ENCODE peak calls at places on chromosomes 6 and 20, in seven cellular contexts. One of them, this sample, is unnamed.

GRCh38 chr6:31202259-31203166 is 32.0 kb upstream of the POU5F1 start:
- DNase-seq in cardiac muscle cell: no peak
- DNase-seq in foreskin fibroblast: no peak
- DNase-seq in GM20000: no peak
- DNase-seq in GM12865: peak
- DNase-seq in left ventricle myocardium inferior: no peak
- DNase-seq in upper lobe of right lung: no peak
- DNase-seq in this sample: no peak

GRCh38 chr6:136334465-136334846 is 44.8 kb upstream of the BCLAF1 start:
- DNase-seq in cardiac muscle cell: no peak
- DNase-seq in foreskin fibroblast: no peak
- DNase-seq in GM20000: no peak
- DNase-seq in GM12865: no peak
- DNase-seq in left ventricle myocardium inferior: peak
- DNase-seq in upper lobe of right lung: no peak
- DNase-seq in this sample: no peak

GRCh38 chr6:34022873-34023255 is 123.0 kb downstream of the GRM4 start:
- DNase-seq in cardiac muscle cell: no peak
- DNase-seq in foreskin fibroblast: no peak
- DNase-seq in GM20000: no peak
- DNase-seq in GM12865: no peak
- DNase-seq in left ventricle myocardium inferior: no peak
- DNase-seq in upper lobe of right lung: no peak
- DNase-seq in this sample: no peak

GRCh38 chr6:135128268-135128914 is 52.7 kb upstream of the MYB start:
- DNase-seq in cardiac muscle cell: no peak
- DNase-seq in foreskin fibroblast: no peak
- DNase-seq in GM20000: peak
- DNase-seq in GM12865: peak
- DNase-seq in left ventricle myocardium inferior: no peak
- DNase-seq in upper lobe of right lung: no peak
- DNase-seq in this sample: no peak

GRCh38 chr6:7461416-7461815 is 71.8 kb downstream of the RIOK1 start:
- DNase-seq in cardiac muscle cell: no peak
- DNase-seq in foreskin fibroblast: no peak
- DNase-seq in GM20000: no peak
- DNase-seq in GM12865: no peak
- DNase-seq in left ventricle myocardium inferior: no peak
- DNase-seq in upper lobe of right lung: no peak
- DNase-seq in this sample: no peak

GRCh38 chr6:153858529-153858928 is 180.5 kb upstream of the OPRM1 start:
- DNase-seq in cardiac muscle cell: no peak
- DNase-seq in foreskin fibroblast: no peak
- DNase-seq in GM20000: no peak
- DNase-seq in GM12865: peak
- DNase-seq in left ventricle myocardium inferior: no peak
- DNase-seq in upper lobe of right lung: no peak
- DNase-seq in this sample: no peak

GRCh38 chr6:155216312-155217028 is 47.3 kb upstream of the CLDN20 start:
- DNase-seq in cardiac muscle cell: no peak
- DNase-seq in foreskin fibroblast: no peak
- DNase-seq in GM20000: no peak
- DNase-seq in GM12865: no peak
- DNase-seq in left ventricle myocardium inferior: no peak
- DNase-seq in upper lobe of right lung: no peak
- DNase-seq in this sample: no peak

GRCh38 chr20:17972121-17972520 is 3.3 kb downstream of the MGME1 start:
- DNase-seq in cardiac muscle cell: no peak
- DNase-seq in foreskin fibroblast: no peak
- DNase-seq in GM20000: no peak
- DNase-seq in GM12865: no peak
- DNase-seq in left ventricle myocardium inferior: no peak
- DNase-seq in upper lobe of right lung: no peak
- DNase-seq in this sample: no peak

GRCh38 chr6:105759015-105759414 is 327.1 kb upstream of the PRDM1 start:
- DNase-seq in cardiac muscle cell: no peak
- DNase-seq in foreskin fibroblast: no peak
- DNase-seq in GM20000: no peak
- DNase-seq in GM12865: no peak
- DNase-seq in left ventricle myocardium inferior: no peak
- DNase-seq in upper lobe of right lung: no peak
- DNase-seq in this sample: no peak

GRCh38 chr6:143058987-143059386 is 1.7 kb upstream of the AIG1 start:
- DNase-seq in cardiac muscle cell: no peak
- DNase-seq in foreskin fibroblast: no peak
- DNase-seq in GM20000: no peak
- DNase-seq in GM12865: no peak
- DNase-seq in left ventricle myocardium inferior: no peak
- DNase-seq in upper lobe of right lung: no peak
- DNase-seq in this sample: peak

GRCh38 chr20:44137210-44137781 is 49.7 kb downstream of the JPH2 start:
- DNase-seq in cardiac muscle cell: peak
- DNase-seq in foreskin fibroblast: no peak
- DNase-seq in GM20000: no peak
- DNase-seq in GM12865: no peak
- DNase-seq in left ventricle myocardium inferior: peak
- DNase-seq in upper lobe of right lung: no peak
- DNase-seq in this sample: no peak

GRCh38 chr6:105501945-105502344 is 99.1 kb upstream of the PREP start:
- DNase-seq in cardiac muscle cell: no peak
- DNase-seq in foreskin fibroblast: no peak
- DNase-seq in GM20000: no peak
- DNase-seq in GM12865: no peak
- DNase-seq in left ventricle myocardium inferior: no peak
- DNase-seq in upper lobe of right lung: no peak
- DNase-seq in this sample: no peak

GRCh38 chr6:104953410-104953953 is 3.4 kb upstream of the LIN28B start:
- DNase-seq in cardiac muscle cell: peak
- DNase-seq in foreskin fibroblast: no peak
- DNase-seq in GM20000: no peak
- DNase-seq in GM12865: no peak
- DNase-seq in left ventricle myocardium inferior: no peak
- DNase-seq in upper lobe of right lung: no peak
- DNase-seq in this sample: no peak

GRCh38 chr6:117344444-117345291 is 79.3 kb downstream of the VGLL2 start:
- DNase-seq in cardiac muscle cell: no peak
- DNase-seq in foreskin fibroblast: no peak
- DNase-seq in GM20000: no peak
- DNase-seq in GM12865: no peak
- DNase-seq in left ventricle myocardium inferior: no peak
- DNase-seq in upper lobe of right lung: no peak
- DNase-seq in this sample: no peak

GRCh38 chr20:33046412-33046811 is 7.3 kb upstream of the BPIFB3 start:
- DNase-seq in cardiac muscle cell: no peak
- DNase-seq in foreskin fibroblast: no peak
- DNase-seq in GM20000: no peak
- DNase-seq in GM12865: no peak
- DNase-seq in left ventricle myocardium inferior: no peak
- DNase-seq in upper lobe of right lung: no peak
- DNase-seq in this sample: no peak

GRCh38 chr6:27061235-27061993 is 186.1 kb upstream of the PRSS16 start:
- DNase-seq in cardiac muscle cell: no peak
- DNase-seq in foreskin fibroblast: no peak
- DNase-seq in GM20000: no peak
- DNase-seq in GM12865: no peak
- DNase-seq in left ventricle myocardium inferior: no peak
- DNase-seq in upper lobe of right lung: no peak
- DNase-seq in this sample: no peak

GRCh38 chr20:56689852-56690485 is 60.9 kb downstream of the TFAP2C start:
- DNase-seq in cardiac muscle cell: no peak
- DNase-seq in foreskin fibroblast: peak
- DNase-seq in GM20000: no peak
- DNase-seq in GM12865: no peak
- DNase-seq in left ventricle myocardium inferior: no peak
- DNase-seq in upper lobe of right lung: no peak
- DNase-seq in this sample: no peak

GRCh38 chr6:169587992-169588391 is 113.8 kb downstream of the WDR27 start:
- DNase-seq in cardiac muscle cell: no peak
- DNase-seq in foreskin fibroblast: peak
- DNase-seq in GM20000: no peak
- DNase-seq in GM12865: no peak
- DNase-seq in left ventricle myocardium inferior: no peak
- DNase-seq in upper lobe of right lung: no peak
- DNase-seq in this sample: no peak

GRCh38 chr6:1388927-1389790 is at the start of gene FOXF2:
- DNase-seq in cardiac muscle cell: peak
- DNase-seq in foreskin fibroblast: peak
- DNase-seq in GM20000: peak
- DNase-seq in GM12865: no peak
- DNase-seq in left ventricle myocardium inferior: no peak
- DNase-seq in upper lobe of right lung: no peak
- DNase-seq in this sample: no peak

GRCh38 chr6:41638002-41638800 is at the start of gene MDFI:
- DNase-seq in cardiac muscle cell: peak
- DNase-seq in foreskin fibroblast: no peak
- DNase-seq in GM20000: no peak
- DNase-seq in GM12865: no peak
- DNase-seq in left ventricle myocardium inferior: no peak
- DNase-seq in upper lobe of right lung: no peak
- DNase-seq in this sample: no peak

GRCh38 chr20:63074631-63075030 is 67.9 kb upstream of the BHLHE23 start:
- DNase-seq in cardiac muscle cell: no peak
- DNase-seq in foreskin fibroblast: no peak
- DNase-seq in GM20000: no peak
- DNase-seq in GM12865: no peak
- DNase-seq in left ventricle myocardium inferior: no peak
- DNase-seq in upper lobe of right lung: peak
- DNase-seq in this sample: no peak

GRCh38 chr6:26043389-26044139 is 43.7 kb upstream of the HFE start:
- DNase-seq in cardiac muscle cell: no peak
- DNase-seq in foreskin fibroblast: peak
- DNase-seq in GM20000: peak
- DNase-seq in GM12865: peak
- DNase-seq in left ventricle myocardium inferior: peak
- DNase-seq in upper lobe of right lung: peak
- DNase-seq in this sample: peak

GRCh38 chr6:14037402-14038277 is 79.9 kb upstream of the CD83 start:
- DNase-seq in cardiac muscle cell: no peak
- DNase-seq in foreskin fibroblast: peak
- DNase-seq in GM20000: no peak
- DNase-seq in GM12865: no peak
- DNase-seq in left ventricle myocardium inferior: no peak
- DNase-seq in upper lobe of right lung: no peak
- DNase-seq in this sample: peak

GRCh38 chr6:168061269-168062210 is 17.5 kb downstream of the FRMD1 start:
- DNase-seq in cardiac muscle cell: no peak
- DNase-seq in foreskin fibroblast: no peak
- DNase-seq in GM20000: no peak
- DNase-seq in GM12865: no peak
- DNase-seq in left ventricle myocardium inferior: no peak
- DNase-seq in upper lobe of right lung: no peak
- DNase-seq in this sample: no peak

GRCh38 chr6:168057836-168058235 is 21.2 kb downstream of the FRMD1 start:
- DNase-seq in cardiac muscle cell: no peak
- DNase-seq in foreskin fibroblast: no peak
- DNase-seq in GM20000: no peak
- DNase-seq in GM12865: no peak
- DNase-seq in left ventricle myocardium inferior: no peak
- DNase-seq in upper lobe of right lung: no peak
- DNase-seq in this sample: no peak

GRCh38 chr6:168058691-168059551 is 20.1 kb downstream of the FRMD1 start:
- DNase-seq in cardiac muscle cell: no peak
- DNase-seq in foreskin fibroblast: no peak
- DNase-seq in GM20000: no peak
- DNase-seq in GM12865: no peak
- DNase-seq in left ventricle myocardium inferior: no peak
- DNase-seq in upper lobe of right lung: no peak
- DNase-seq in this sample: no peak

GRCh38 chr6:168062346-168063289 is 16.4 kb downstream of the FRMD1 start:
- DNase-seq in cardiac muscle cell: no peak
- DNase-seq in foreskin fibroblast: no peak
- DNase-seq in GM20000: no peak
- DNase-seq in GM12865: no peak
- DNase-seq in left ventricle myocardium inferior: no peak
- DNase-seq in upper lobe of right lung: no peak
- DNase-seq in this sample: no peak

DNA sequence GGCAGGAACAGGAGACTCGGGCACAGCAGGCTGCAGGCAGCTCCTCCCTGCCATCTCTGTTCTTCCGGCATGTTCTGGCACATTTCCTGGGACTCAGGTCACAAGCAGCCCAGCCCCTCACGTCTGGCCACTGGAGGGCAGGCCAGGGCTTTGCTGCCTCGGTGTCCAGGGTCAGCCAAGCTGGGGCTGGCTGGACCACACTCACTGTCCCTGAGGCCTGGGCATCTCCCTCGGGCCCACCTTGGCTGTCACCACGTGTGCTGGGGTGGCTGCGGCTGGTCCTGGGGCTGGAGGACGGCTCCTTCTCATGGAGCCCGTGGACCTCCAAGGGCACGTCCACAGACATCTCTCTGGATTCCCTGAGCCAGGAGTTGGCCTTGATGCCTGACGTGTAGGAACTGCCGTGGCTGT is 18.5 kb downstream of the FRMD1 start:
- DNase-seq in cardiac muscle cell: peak
- DNase-seq in foreskin fibroblast: no peak
- DNase-seq in GM20000: no peak
- DNase-seq in GM12865: no peak
- DNase-seq in left ventricle myocardium inferior: peak
- DNase-seq in upper lobe of right lung: no peak
- DNase-seq in this sample: no peak
- TF ChIP-seq CTCF in cardiac muscle cell: peak
- TF ChIP-seq CTCF in foreskin fibroblast: peak
- TF ChIP-seq CTCF in GM20000: no peak
- TF ChIP-seq CTCF in GM12865: no peak
- TF ChIP-seq CTCF in left ventricle myocardium inferior: peak
- TF ChIP-seq CTCF in upper lobe of right lung: peak
- TF ChIP-seq CTCF in this sample: peak

GRCh38 chr6:68559052-68559451 is 76.0 kb upstream of the ADGRB3 start:
- DNase-seq in cardiac muscle cell: no peak
- DNase-seq in foreskin fibroblast: peak
- DNase-seq in GM20000: no peak
- DNase-seq in GM12865: no peak
- DNase-seq in left ventricle myocardium inferior: no peak
- DNase-seq in upper lobe of right lung: no peak
- DNase-seq in this sample: no peak
- TF ChIP-seq CTCF in cardiac muscle cell: no peak
- TF ChIP-seq CTCF in foreskin fibroblast: no peak
- TF ChIP-seq CTCF in GM20000: no peak
- TF ChIP-seq CTCF in GM12865: no peak
- TF ChIP-seq CTCF in left ventricle myocardium inferior: no peak
- TF ChIP-seq CTCF in upper lobe of right lung: no peak
- TF ChIP-seq CTCF in this sample: no peak

GRCh38 chr6:121305957-121306607 is 28.2 kb downstream of the TBC1D32 start:
- DNase-seq in cardiac muscle cell: peak
- DNase-seq in foreskin fibroblast: peak
- DNase-seq in GM20000: peak
- DNase-seq in GM12865: peak
- DNase-seq in left ventricle myocardium inferior: no peak
- DNase-seq in upper lobe of right lung: no peak
- DNase-seq in this sample: peak
- TF ChIP-seq CTCF in cardiac muscle cell: peak
- TF ChIP-seq CTCF in foreskin fibroblast: peak
- TF ChIP-seq CTCF in GM20000: peak
- TF ChIP-seq CTCF in GM12865: peak
- TF ChIP-seq CTCF in left ventricle myocardium inferior: peak
- TF ChIP-seq CTCF in upper lobe of right lung: peak
- TF ChIP-seq CTCF in this sample: peak

DNA sequence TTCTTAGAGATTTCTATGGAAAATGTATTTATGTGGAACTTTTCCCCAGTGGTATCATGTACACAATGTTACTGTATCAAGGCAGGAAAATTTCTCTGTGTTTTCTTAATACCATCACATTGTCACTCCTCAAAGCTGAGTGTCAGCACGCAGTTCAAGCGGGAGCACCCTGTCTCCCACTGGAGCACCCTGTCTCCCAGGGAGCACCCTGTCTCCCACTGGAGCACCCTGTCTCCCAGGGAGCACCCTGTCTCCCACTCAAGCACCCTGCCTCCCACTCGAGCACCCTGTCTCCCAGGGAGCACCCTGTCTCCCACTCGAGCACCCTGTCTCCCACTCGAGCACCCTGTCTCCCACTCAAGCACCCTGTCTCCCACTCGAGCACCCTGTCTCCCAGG is 51.3 kb downstream of the PSMG4 start:
- DNase-seq in cardiac muscle cell: no peak
- DNase-seq in foreskin fibroblast: no peak
- DNase-seq in GM20000: no peak
- DNase-seq in GM12865: no peak
- DNase-seq in left ventricle myocardium inferior: no peak
- DNase-seq in upper lobe of right lung: no peak
- DNase-seq in this sample: no peak
- TF ChIP-seq CTCF in cardiac muscle cell: no peak
- TF ChIP-seq CTCF in foreskin fibroblast: no peak
- TF ChIP-seq CTCF in GM20000: no peak
- TF ChIP-seq CTCF in GM12865: no peak
- TF ChIP-seq CTCF in left ventricle myocardium inferior: no peak
- TF ChIP-seq CTCF in upper lobe of right lung: no peak
- TF ChIP-seq CTCF in this sample: no peak

This sample was measured in HFF-Myc.